ENCODE peak calls at places on chromosomes 2 and 18, in six cellular contexts. N is neural progenitor cell, E is BE2C, G is adrenal gland, T is OCI-LY7, S is tibial artery. Y is an unnamed sample.

GRCh38 chr2:48249093-48249492 is 280.9 kb upstream of the STON1 start:
- DNase-seq in S (no peak), T (no peak), E (no peak), N (no peak), G (no peak), Y (no peak)

GRCh38 chr2:239109041-239109915 is 261.4 kb downstream of the TWIST2 start:
- DNase-seq in G (no peak), E (no peak), S (no peak), N (no peak), T (no peak), Y (no peak)

GRCh38 chr2:177147093-177147694 is 65.4 kb upstream of the HNRNPA3 start:
- DNase-seq in T (peak; percentile 61), S (no peak), G (no peak), E (no peak), N (peak; percentile 48), Y (no peak)

GRCh38 chr18:8399138-8399537 is 210.1 kb upstream of the RAB12 start:
- DNase-seq in S (no peak), E (no peak), N (no peak), G (no peak), T (no peak), Y (no peak)

GRCh38 chr18:76432970-76433767 is 61.9 kb downstream of the ZNF516 start:
- DNase-seq in E (no peak), G (peak; percentile 17), T (no peak), S (no peak), N (no peak), Y (no peak)

GRCh38 chr2:11103984-11104793 is 51.1 kb upstream of the SLC66A3 start:
- DNase-seq in E (no peak), T (no peak), S (no peak), G (no peak), N (no peak), Y (peak; percentile 70)

GRCh38 chr2:165609672-165610071 is 140.2 kb downstream of the CSRNP3 start:
- DNase-seq in E (no peak), S (no peak), T (no peak), N (no peak), G (no peak), Y (no peak)

GRCh38 chr2:180184506-180184905 is 177.4 kb upstream of the CWC22 start:
- DNase-seq in N (no peak), G (no peak), T (no peak), S (no peak), E (no peak), Y (no peak)

GRCh38 chr2:228181098-228182019 is at the start of gene SPHKAP:
- DNase-seq in S (no peak), T (no peak), G (no peak), N (peak; percentile 60), E (no peak), Y (no peak)

GRCh38 chr2:86284401-86284841 is 53.0 kb downstream of the REEP1 start:
- DNase-seq in E (no peak), T (no peak), N (no peak), G (peak; percentile 81), S (no peak), Y (no peak)

GRCh38 chr2:142044168-142044567 is 86.6 kb downstream of the LRP1B start:
- DNase-seq in T (no peak), N (no peak), E (no peak), G (no peak), S (no peak), Y (no peak)

GRCh38 chr2:39697480-39697879 is 31.8 kb downstream of the TMEM178A start:
- DNase-seq in S (no peak), G (no peak), T (no peak), N (no peak), E (no peak), Y (no peak)

GRCh38 chr2:173741715-173742114 is 223.5 kb downstream of the SP3 start:
- DNase-seq in S (no peak), E (peak; percentile 34), G (no peak), N (no peak), T (no peak), Y (no peak)

GRCh38 chr2:179612591-179613298 is 248.7 kb downstream of the ZNF385B start:
- DNase-seq in G (no peak), T (no peak), N (no peak), E (no peak), S (no peak), Y (no peak)

GRCh38 chr2:135052997-135053474 is 944 bp downstream of the RAB3GAP1 start:
- DNase-seq in E (no peak), S (no peak), G (no peak), N (peak; percentile 4), T (peak; percentile 7), Y (peak; percentile 77)

GRCh38 chr18:1094408-1094807 is 189.7 kb downstream of the ADCYAP1 start:
- DNase-seq in N (no peak), G (no peak), T (no peak), S (no peak), E (no peak), Y (no peak)

GRCh38 chr2:7725850-7726242 is 808.6 kb downstream of the RNF144A start:
- DNase-seq in N (no peak), E (no peak), G (no peak), S (no peak), T (no peak), Y (no peak)

GRCh38 chr2:7730449-7730848 is 813.2 kb downstream of the RNF144A start:
- DNase-seq in G (no peak), S (no peak), N (no peak), T (no peak), E (no peak), Y (no peak)

GRCh38 chr2:7726989-7727388 is 809.8 kb downstream of the RNF144A start:
- DNase-seq in S (no peak), E (no peak), T (no peak), G (no peak), N (no peak), Y (no peak)

GRCh38 chr2:7730990-7731389 is 813.8 kb downstream of the RNF144A start:
- DNase-seq in S (no peak), G (no peak), T (no peak), E (no peak), N (no peak), Y (no peak)

DNA sequence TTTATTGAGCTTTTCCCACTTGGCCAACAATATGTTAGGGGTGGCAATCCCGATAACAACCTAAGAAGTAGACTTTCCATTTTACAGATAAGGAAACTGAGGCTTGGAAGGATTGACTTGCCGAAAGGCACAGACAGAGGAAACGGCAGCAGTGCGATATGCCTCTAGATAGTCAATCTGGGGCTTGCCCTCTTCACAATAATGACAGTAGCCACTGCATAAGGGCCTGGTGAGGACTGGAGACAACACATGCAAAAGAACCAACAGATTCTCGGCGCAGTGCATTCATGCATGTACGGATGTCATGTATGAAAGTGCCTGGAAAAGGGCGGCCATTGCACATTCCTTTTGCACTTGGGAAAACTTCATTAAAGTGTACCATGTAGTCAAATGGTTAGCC is 811.2 kb downstream of the RNF144A start:
- DNase-seq in S (no peak), N (no peak), E (no peak), G (no peak), T (no peak), Y (no peak)
- H3K4me3 ChIP-seq in S (no peak overlapping the region), N (no peak overlapping the region), E (no peak overlapping the region), G (no peak overlapping the region), T (no peak overlapping the region), Y (no peak overlapping the region)

GRCh38 chr18:55475467-55475866 is 112.5 kb downstream of the TCF4 start:
- DNase-seq in T (no peak), N (no peak), E (no peak), S (no peak), G (no peak), Y (no peak)
- H3K4me1 ChIP-seq in T (peaks cover 22% of the 10 kb centered on the region), N (peaks cover 33% of the 10 kb centered on the region), E (peaks cover 21% of the 10 kb centered on the region), S (peaks cover 8% of the 10 kb centered on the region), G (peaks cover 17% of the 10 kb centered on the region), Y (no peaks in the 10 kb centered on the region)

DNA sequence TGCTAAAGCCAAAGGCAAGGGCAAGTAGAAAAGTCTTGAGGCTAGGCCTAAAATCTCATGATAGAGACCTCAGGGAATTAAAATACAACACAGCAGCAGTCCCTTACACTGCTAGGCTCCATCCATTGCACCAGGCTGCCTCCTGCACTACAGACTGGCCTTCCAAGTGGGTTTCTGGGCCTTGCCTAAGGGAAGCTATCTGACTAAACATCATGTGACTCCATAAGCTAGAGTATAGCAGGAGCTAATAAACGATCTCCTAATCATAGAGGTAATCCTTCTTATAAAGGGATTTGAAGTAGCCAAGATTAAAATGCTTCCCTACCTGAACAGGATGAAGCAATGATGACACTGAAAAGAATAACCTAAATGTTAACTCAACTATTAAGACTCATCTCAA is 77.6 kb upstream of the NFU1 start:
- DNase-seq in T (no peak), E (no peak), G (no peak), S (no peak), N (no peak), Y (no peak)
- H3K36me3 ChIP-seq in T (no peaks in the 10 kb centered on the region), E (peaks cover 4% of the 10 kb centered on the region), G (peaks cover 64% of the 10 kb centered on the region), S (peaks cover 71% of the 10 kb centered on the region), N (no peaks in the 10 kb centered on the region), Y (peaks cover 95% of the 10 kb centered on the region)

GRCh38 chr2:20350105-20350712 is 435 bp downstream of the PUM2 start:
- DNase-seq in T (peak; percentile 72), E (peak; percentile 73), G (no peak), N (no peak), S (no peak), Y (peak; percentile 68)

GRCh38 chr2:20350753-20351554 is at the start of gene PUM2:
- DNase-seq in E (peak; percentile 97), N (peak; percentile 99), G (peak; percentile 95), S (peak; percentile 90), T (peak; percentile 97), Y (peak; percentile 98)

GRCh38 chr2:20353597-20353996 is 3.0 kb upstream of the PUM2 start:
- DNase-seq in G (no peak), N (no peak), S (no peak), T (no peak), E (no peak), Y (no peak)

GRCh38 chr2:20351555-20352229 is 1.0 kb upstream of the PUM2 start:
- DNase-seq in N (no peak), G (peak; percentile 29), T (peak; percentile 29), E (no peak), S (no peak), Y (peak; percentile 45)

GRCh38 chr2:20352230-20353216 is 1.9 kb upstream of the PUM2 start:
- DNase-seq in N (peak; percentile 34), T (peak; percentile 29), E (peak; percentile 51), G (no peak), S (no peak), Y (no peak)
- H3K4me3 ChIP-seq in N (peak overlapping the region; percentile 77), T (peak overlapping the region; percentile 75), E (peak overlapping the region; percentile 64), G (no peak overlapping the region), S (no peak overlapping the region), Y (peak overlapping the region; percentile 82)